ENCODE peak calls at places on chromosomes 11 and 22, in four cellular contexts. One of them, this sample, is unnamed.
A peak's percentile ranks its signal among the peaks of the same experiment; 100 is the strongest.

GRCh38 chr22:19884161-19884953 is 29.7 kb upstream of the GNB1L start:
- DNase-seq in mesenchymal stem cell: no peak
- DNase-seq in sigmoid colon: peak; percentile 56
- DNase-seq in CD8-positive, alpha-beta memory T cell: no peak
- DNase-seq in this sample: peak; percentile 37

GRCh38 chr22:39236321-39237275 is 8.2 kb downstream of the PDGFB start:
- DNase-seq in mesenchymal stem cell: no peak
- DNase-seq in sigmoid colon: no peak
- DNase-seq in CD8-positive, alpha-beta memory T cell: peak; percentile 41
- DNase-seq in this sample: peak; percentile 51

GRCh38 chr11:78372114-78372768 is 45.4 kb downstream of the GAB2 start:
- DNase-seq in mesenchymal stem cell: no peak
- DNase-seq in sigmoid colon: no peak
- DNase-seq in CD8-positive, alpha-beta memory T cell: no peak
- DNase-seq in this sample: no peak

GRCh38 chr11:295351-296205 is 3.7 kb downstream of the IFITM5 start:
- DNase-seq in mesenchymal stem cell: no peak
- DNase-seq in sigmoid colon: peak; percentile 59
- DNase-seq in CD8-positive, alpha-beta memory T cell: no peak
- DNase-seq in this sample: peak; percentile 43

GRCh38 chr22:20093437-20093836 is 13.4 kb downstream of the DGCR8 start:
- DNase-seq in mesenchymal stem cell: no peak
- DNase-seq in sigmoid colon: no peak
- DNase-seq in CD8-positive, alpha-beta memory T cell: no peak
- DNase-seq in this sample: peak; percentile 13

GRCh38 chr22:29044657-29045176 is 16.9 kb downstream of the C22orf31 start:
- DNase-seq in mesenchymal stem cell: peak; percentile 97
- DNase-seq in sigmoid colon: no peak
- DNase-seq in CD8-positive, alpha-beta memory T cell: no peak
- DNase-seq in this sample: no peak

GRCh38 chr22:50186789-50187523 is 1.2 kb downstream of the TRABD start:
- DNase-seq in mesenchymal stem cell: peak; percentile 51
- DNase-seq in sigmoid colon: no peak
- DNase-seq in CD8-positive, alpha-beta memory T cell: no peak
- DNase-seq in this sample: peak; percentile 51

GRCh38 chr11:70761094-70761905 is 363.0 kb downstream of the CTTN start:
- DNase-seq in mesenchymal stem cell: no peak
- DNase-seq in sigmoid colon: no peak
- DNase-seq in CD8-positive, alpha-beta memory T cell: no peak
- DNase-seq in this sample: no peak

GRCh38 chr11:2588809-2589537 is 110.8 kb downstream of the KCNQ1OT1 start:
- DNase-seq in mesenchymal stem cell: no peak
- DNase-seq in sigmoid colon: no peak
- DNase-seq in CD8-positive, alpha-beta memory T cell: no peak
- DNase-seq in this sample: peak; percentile 34

GRCh38 chr11:59182457-59183151 is 10.7 kb downstream of the DTX4 start:
- DNase-seq in mesenchymal stem cell: no peak
- DNase-seq in sigmoid colon: no peak
- DNase-seq in CD8-positive, alpha-beta memory T cell: no peak
- DNase-seq in this sample: no peak

GRCh38 chr11:134949121-134949591 is 537.1 kb upstream of the B3GAT1 start:
- DNase-seq in mesenchymal stem cell: peak; percentile 83
- DNase-seq in sigmoid colon: no peak
- DNase-seq in CD8-positive, alpha-beta memory T cell: no peak
- DNase-seq in this sample: no peak

GRCh38 chr22:45185718-45186511 is 22.2 kb downstream of the NUP50 start:
- DNase-seq in mesenchymal stem cell: no peak
- DNase-seq in sigmoid colon: no peak
- DNase-seq in CD8-positive, alpha-beta memory T cell: no peak
- DNase-seq in this sample: no peak

GRCh38 chr11:86558219-86558618 is 114.2 kb downstream of the ME3 start:
- DNase-seq in mesenchymal stem cell: no peak
- DNase-seq in sigmoid colon: no peak
- DNase-seq in CD8-positive, alpha-beta memory T cell: no peak
- DNase-seq in this sample: no peak

GRCh38 chr22:50526849-50527801 is 1.7 kb upstream of the SCO2 start:
- DNase-seq in mesenchymal stem cell: peak; percentile 59
- DNase-seq in sigmoid colon: peak; percentile 82
- DNase-seq in CD8-positive, alpha-beta memory T cell: no peak
- DNase-seq in this sample: peak; percentile 85

GRCh38 chr22:39732625-39733024 is 160.9 kb downstream of the ENTHD1 start:
- DNase-seq in mesenchymal stem cell: no peak
- DNase-seq in sigmoid colon: no peak
- DNase-seq in CD8-positive, alpha-beta memory T cell: no peak
- DNase-seq in this sample: no peak

GRCh38 chr22:40499187-40499753 is 128.9 kb downstream of the SGSM3 start:
- DNase-seq in mesenchymal stem cell: peak; percentile 98
- DNase-seq in sigmoid colon: no peak
- DNase-seq in CD8-positive, alpha-beta memory T cell: no peak
- DNase-seq in this sample: no peak

GRCh38 chr11:46485852-46486443 is 94.4 kb upstream of the CHRM4 start:
- DNase-seq in mesenchymal stem cell: no peak
- DNase-seq in sigmoid colon: no peak
- DNase-seq in CD8-positive, alpha-beta memory T cell: no peak
- DNase-seq in this sample: no peak

GRCh38 chr22:45229181-45229580 is 11.5 kb downstream of the KIAA0930 start:
- DNase-seq in mesenchymal stem cell: no peak
- DNase-seq in sigmoid colon: no peak
- DNase-seq in CD8-positive, alpha-beta memory T cell: no peak
- DNase-seq in this sample: no peak

GRCh38 chr11:73322986-73323306 is 14.9 kb downstream of the ARHGEF17 start:
- DNase-seq in mesenchymal stem cell: no peak
- DNase-seq in sigmoid colon: no peak
- DNase-seq in CD8-positive, alpha-beta memory T cell: no peak
- DNase-seq in this sample: no peak

GRCh38 chr11:19938866-19939265 is 221.4 kb downstream of the DBX1 start:
- DNase-seq in mesenchymal stem cell: no peak
- DNase-seq in sigmoid colon: no peak
- DNase-seq in CD8-positive, alpha-beta memory T cell: no peak
- DNase-seq in this sample: no peak

GRCh38 chr11:100709233-100709999 is 22.3 kb downstream of the ARHGAP42 start:
- DNase-seq in mesenchymal stem cell: peak; percentile 45
- DNase-seq in sigmoid colon: no peak
- DNase-seq in CD8-positive, alpha-beta memory T cell: no peak
- DNase-seq in this sample: no peak

GRCh38 chr22:23178512-23179254 is 1.6 kb upstream of the BCR start:
- DNase-seq in mesenchymal stem cell: peak; percentile 58
- DNase-seq in sigmoid colon: peak; percentile 83
- DNase-seq in CD8-positive, alpha-beta memory T cell: peak; percentile 59
- DNase-seq in this sample: peak; percentile 75

DNA sequence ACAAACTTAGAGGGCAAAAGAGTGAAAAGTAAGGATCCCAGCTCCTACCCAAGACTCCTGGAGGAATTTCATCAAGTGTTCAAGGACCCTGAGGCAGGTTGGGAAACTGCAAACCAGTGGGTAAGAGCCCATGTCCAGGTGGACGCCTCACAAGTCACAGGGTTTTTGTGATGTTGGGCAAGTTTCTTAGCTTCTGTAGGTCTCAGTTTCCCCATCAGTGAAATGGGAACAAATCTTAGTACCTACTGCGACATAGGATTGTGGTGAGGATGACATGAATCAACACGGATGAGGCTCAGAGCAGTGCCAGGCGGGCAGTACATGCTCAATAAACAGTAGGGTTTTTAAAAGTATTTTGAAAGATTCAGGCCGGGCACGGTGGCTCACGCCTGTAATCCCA is 17.3 kb upstream of the CDC42EP1 start:
- DNase-seq in mesenchymal stem cell: no peak
- DNase-seq in sigmoid colon: no peak
- DNase-seq in CD8-positive, alpha-beta memory T cell: no peak
- DNase-seq in this sample: no peak
- H3K4me1 ChIP-seq in mesenchymal stem cell: peaks cover 39% of the 10 kb centered on the region
- H3K4me1 ChIP-seq in sigmoid colon: peaks cover 33% of the 10 kb centered on the region
- H3K4me1 ChIP-seq in CD8-positive, alpha-beta memory T cell: peaks cover 22% of the 10 kb centered on the region
- H3K4me1 ChIP-seq in this sample: peaks cover 54% of the 10 kb centered on the region

DNA sequence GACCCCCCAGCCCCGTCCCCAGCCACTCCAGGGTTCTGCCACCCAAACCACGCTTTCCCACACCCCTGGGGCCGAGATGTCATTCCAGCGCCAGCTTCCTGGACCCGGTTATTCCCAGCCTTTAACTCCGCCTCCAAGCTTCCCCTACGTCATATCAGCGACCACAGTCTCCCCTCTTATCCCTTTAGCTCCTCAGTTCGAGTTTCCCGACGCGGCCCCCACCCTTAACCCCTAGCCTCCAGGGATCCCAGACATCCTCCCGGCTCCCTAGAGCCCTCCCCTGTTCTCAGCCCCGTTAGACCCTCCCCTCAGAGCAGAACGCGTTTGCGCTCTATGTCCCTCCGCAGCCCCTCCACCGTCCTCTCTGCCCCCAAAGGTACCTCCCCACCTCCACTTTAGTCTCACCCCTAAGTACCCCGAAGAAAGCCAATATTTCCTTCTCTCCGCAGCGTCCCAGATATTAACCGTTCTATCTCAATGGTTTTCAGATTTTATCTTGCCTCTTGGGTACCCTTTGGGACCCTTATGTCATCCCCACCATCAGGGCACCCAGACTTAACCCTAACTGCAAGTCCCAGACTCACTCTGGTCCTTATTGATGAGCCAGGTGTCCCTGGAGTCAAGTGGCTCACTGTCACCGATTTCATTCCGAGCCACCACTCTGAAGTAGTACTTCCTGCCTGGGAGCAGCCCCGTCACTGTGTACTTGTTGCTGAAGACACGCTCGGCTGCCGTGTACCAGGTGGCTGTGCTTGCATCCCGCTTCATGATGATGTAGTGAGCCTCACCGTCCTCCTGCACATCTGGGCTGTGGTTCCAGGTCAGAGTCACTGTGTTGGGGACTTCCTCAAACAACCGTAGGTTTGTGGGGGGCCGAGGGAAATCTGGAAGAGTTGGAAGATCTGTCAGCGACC is 8.0 kb downstream of the TMEM86A start:
- DNase-seq in mesenchymal stem cell: no peak
- DNase-seq in sigmoid colon: peak; percentile 82
- DNase-seq in CD8-positive, alpha-beta memory T cell: no peak
- DNase-seq in this sample: peak; percentile 67
- H3K27ac ChIP-seq in mesenchymal stem cell: no peak overlapping the region
- H3K27ac ChIP-seq in sigmoid colon: peak overlapping the region; percentile 78
- H3K27ac ChIP-seq in CD8-positive, alpha-beta memory T cell: peak overlapping the region; percentile 19
- H3K27ac ChIP-seq in this sample: peak overlapping the region; percentile 72

GRCh38 chr11:122179966-122180365 is 64.0 kb upstream of the BLID start:
- DNase-seq in mesenchymal stem cell: peak; percentile 40
- DNase-seq in sigmoid colon: no peak
- DNase-seq in CD8-positive, alpha-beta memory T cell: no peak
- DNase-seq in this sample: no peak

GRCh38 chr11:122181893-122182292 is 65.9 kb upstream of the BLID start:
- DNase-seq in mesenchymal stem cell: no peak
- DNase-seq in sigmoid colon: no peak
- DNase-seq in CD8-positive, alpha-beta memory T cell: no peak
- DNase-seq in this sample: no peak

GRCh38 chr11:122178795-122179194 is 62.8 kb upstream of the BLID start:
- DNase-seq in mesenchymal stem cell: no peak
- DNase-seq in sigmoid colon: no peak
- DNase-seq in CD8-positive, alpha-beta memory T cell: no peak
- DNase-seq in this sample: no peak

GRCh38 chr11:122181372-122181771 is 65.4 kb upstream of the BLID start:
- DNase-seq in mesenchymal stem cell: peak; percentile 53
- DNase-seq in sigmoid colon: no peak
- DNase-seq in CD8-positive, alpha-beta memory T cell: no peak
- DNase-seq in this sample: no peak

DNA sequence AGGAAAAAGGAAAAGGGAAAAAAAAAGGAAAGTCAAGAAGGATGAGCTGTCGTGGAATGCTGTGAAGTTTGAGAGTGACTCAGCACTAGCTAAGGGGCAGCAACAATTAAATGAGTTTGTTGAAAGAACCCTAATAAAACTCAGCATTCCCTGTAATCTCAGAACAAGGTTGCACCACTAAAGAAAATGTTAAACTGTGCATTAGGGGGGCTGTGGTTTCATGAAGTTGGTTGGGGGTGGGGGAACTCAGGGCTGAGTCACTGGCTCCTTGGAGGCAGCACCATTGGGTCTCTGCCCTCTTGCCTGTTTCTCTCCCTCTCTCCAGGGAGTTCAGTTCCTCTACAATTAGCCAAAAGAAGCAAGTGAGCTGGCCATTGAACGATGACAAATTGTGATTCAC is 64.4 kb upstream of the BLID start:
- DNase-seq in mesenchymal stem cell: peak; percentile 91
- DNase-seq in sigmoid colon: no peak
- DNase-seq in CD8-positive, alpha-beta memory T cell: no peak
- DNase-seq in this sample: no peak
- H3K4me1 ChIP-seq in mesenchymal stem cell: peaks cover 3% of the 10 kb centered on the region
- H3K4me1 ChIP-seq in sigmoid colon: peaks cover 16% of the 10 kb centered on the region
- H3K4me1 ChIP-seq in CD8-positive, alpha-beta memory T cell: no peaks in the 10 kb centered on the region
- H3K4me1 ChIP-seq in this sample: peaks cover 4% of the 10 kb centered on the region

GRCh38 chr22:43541462-43542407 is 129.9 kb downstream of the MPPED1 start:
- DNase-seq in mesenchymal stem cell: no peak
- DNase-seq in sigmoid colon: peak; percentile 40
- DNase-seq in CD8-positive, alpha-beta memory T cell: no peak
- DNase-seq in this sample: no peak

GRCh38 chr22:43542681-43543521 is 131.1 kb downstream of the MPPED1 start:
- DNase-seq in mesenchymal stem cell: no peak
- DNase-seq in sigmoid colon: peak; percentile 28
- DNase-seq in CD8-positive, alpha-beta memory T cell: no peak
- DNase-seq in this sample: no peak

GRCh38 chr22:43539572-43540533 is 128.0 kb downstream of the MPPED1 start:
- DNase-seq in mesenchymal stem cell: no peak
- DNase-seq in sigmoid colon: peak; percentile 46
- DNase-seq in CD8-positive, alpha-beta memory T cell: no peak
- DNase-seq in this sample: no peak

GRCh38 chr22:43540570-43540969 is 128.8 kb downstream of the MPPED1 start:
- DNase-seq in mesenchymal stem cell: no peak
- DNase-seq in sigmoid colon: no peak
- DNase-seq in CD8-positive, alpha-beta memory T cell: no peak
- DNase-seq in this sample: no peak

DNA sequence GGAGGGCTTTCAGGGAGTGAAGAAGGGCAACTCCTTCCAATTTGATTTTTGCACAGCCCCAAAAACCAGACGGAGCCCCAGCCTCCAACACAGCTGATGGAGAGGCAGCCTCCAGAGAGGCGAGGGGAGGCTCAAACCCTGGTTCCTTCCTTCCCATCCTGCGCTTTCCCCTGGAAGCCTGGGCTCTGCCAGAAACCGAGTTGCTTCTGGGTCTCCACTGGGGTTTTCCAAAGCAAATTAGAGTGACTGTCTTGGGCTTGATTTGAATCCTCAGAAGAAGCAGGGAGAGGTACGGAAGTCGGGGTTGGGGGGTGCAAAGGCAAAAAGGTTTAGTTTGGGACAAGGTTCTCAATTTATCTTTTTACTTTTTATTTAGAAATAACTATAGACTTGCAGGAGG is 129.2 kb downstream of the MPPED1 start:
- DNase-seq in mesenchymal stem cell: no peak
- DNase-seq in sigmoid colon: no peak
- DNase-seq in CD8-positive, alpha-beta memory T cell: no peak
- DNase-seq in this sample: no peak
- H3K27ac ChIP-seq in mesenchymal stem cell: no peak overlapping the region
- H3K27ac ChIP-seq in sigmoid colon: no peak overlapping the region
- H3K27ac ChIP-seq in CD8-positive, alpha-beta memory T cell: no peak overlapping the region
- H3K27ac ChIP-seq in this sample: no peak overlapping the region

GRCh38 chr22:37559521-37559900 is 769 bp upstream of the CDC42EP1 start:
- DNase-seq in mesenchymal stem cell: no peak
- DNase-seq in sigmoid colon: no peak
- DNase-seq in CD8-positive, alpha-beta memory T cell: no peak
- DNase-seq in this sample: no peak
- H3K4me1 ChIP-seq in mesenchymal stem cell: peaks cover 54% of the 10 kb centered on the region
- H3K4me1 ChIP-seq in sigmoid colon: peaks cover 49% of the 10 kb centered on the region
- H3K4me1 ChIP-seq in CD8-positive, alpha-beta memory T cell: peaks cover 18% of the 10 kb centered on the region
- H3K4me1 ChIP-seq in this sample: peaks cover 65% of the 10 kb centered on the region